ENCODE peak calls at places on chromosomes 12 and 14, in seven cellular contexts. One of them, this sample, is unnamed.

GRCh38 chr14:80356413-80356812 is 145.1 kb upstream of the DIO2 start:
- DNase-seq in psoas muscle: no peak
- DNase-seq in endodermal cell: peak
- DNase-seq in tibial nerve: no peak
- DNase-seq in uterus: no peak
- DNase-seq in CD4-positive, alpha-beta T cell: no peak
- DNase-seq in colonic mucosa: no peak
- DNase-seq in this sample: no peak

GRCh38 chr12:92089559-92089958 is 56.1 kb downstream of the BTG1 start:
- DNase-seq in tibial nerve: no peak
- DNase-seq in CD4-positive, alpha-beta T cell: no peak
- DNase-seq in psoas muscle: no peak
- DNase-seq in uterus: no peak
- DNase-seq in colonic mucosa: no peak
- DNase-seq in endodermal cell: no peak
- DNase-seq in this sample: no peak

GRCh38 chr12:6606331-6607131 is 648 bp downstream of the CHD4 start:
- DNase-seq in colonic mucosa: peak
- DNase-seq in psoas muscle: peak
- DNase-seq in tibial nerve: peak
- DNase-seq in CD4-positive, alpha-beta T cell: peak
- DNase-seq in endodermal cell: peak
- DNase-seq in uterus: peak
- DNase-seq in this sample: peak

GRCh38 chr12:124240493-124240892 is 54.4 kb upstream of the RFLNA start:
- DNase-seq in psoas muscle: no peak
- DNase-seq in tibial nerve: no peak
- DNase-seq in CD4-positive, alpha-beta T cell: no peak
- DNase-seq in uterus: no peak
- DNase-seq in endodermal cell: peak
- DNase-seq in colonic mucosa: peak
- DNase-seq in this sample: no peak

GRCh38 chr14:25431211-25432076 is 381.5 kb upstream of the STXBP6 start:
- DNase-seq in tibial nerve: peak
- DNase-seq in colonic mucosa: peak
- DNase-seq in uterus: no peak
- DNase-seq in psoas muscle: no peak
- DNase-seq in endodermal cell: peak
- DNase-seq in CD4-positive, alpha-beta T cell: no peak
- DNase-seq in this sample: no peak

GRCh38 chr12:96220902-96221301 is 26.7 kb downstream of the ELK3 start:
- DNase-seq in psoas muscle: no peak
- DNase-seq in endodermal cell: peak
- DNase-seq in tibial nerve: no peak
- DNase-seq in uterus: no peak
- DNase-seq in colonic mucosa: no peak
- DNase-seq in CD4-positive, alpha-beta T cell: no peak
- DNase-seq in this sample: no peak

GRCh38 chr12:42094277-42094676 is 50.4 kb downstream of the GXYLT1 start:
- DNase-seq in CD4-positive, alpha-beta T cell: no peak
- DNase-seq in tibial nerve: no peak
- DNase-seq in psoas muscle: no peak
- DNase-seq in uterus: no peak
- DNase-seq in colonic mucosa: no peak
- DNase-seq in endodermal cell: peak
- DNase-seq in this sample: no peak

GRCh38 chr14:35336171-35337073 is 44.2 kb downstream of the PSMA6 start:
- DNase-seq in tibial nerve: peak
- DNase-seq in endodermal cell: peak
- DNase-seq in psoas muscle: peak
- DNase-seq in uterus: peak
- DNase-seq in colonic mucosa: peak
- DNase-seq in CD4-positive, alpha-beta T cell: no peak
- DNase-seq in this sample: peak

GRCh38 chr12:119179335-119180021 is 747 bp downstream of the HSPB8 start:
- DNase-seq in uterus: no peak
- DNase-seq in colonic mucosa: no peak
- DNase-seq in endodermal cell: peak
- DNase-seq in psoas muscle: no peak
- DNase-seq in tibial nerve: peak
- DNase-seq in CD4-positive, alpha-beta T cell: no peak
- DNase-seq in this sample: no peak

GRCh38 chr12:109773384-109774011 is 59.7 kb downstream of the TRPV4 start:
- DNase-seq in CD4-positive, alpha-beta T cell: peak
- DNase-seq in uterus: no peak
- DNase-seq in psoas muscle: peak
- DNase-seq in colonic mucosa: peak
- DNase-seq in tibial nerve: no peak
- DNase-seq in endodermal cell: peak
- DNase-seq in this sample: no peak

GRCh38 chr12:124073636-124074035 is 100.6 kb downstream of the ZNF664 start:
- DNase-seq in uterus: no peak
- DNase-seq in CD4-positive, alpha-beta T cell: no peak
- DNase-seq in tibial nerve: no peak
- DNase-seq in colonic mucosa: no peak
- DNase-seq in endodermal cell: peak
- DNase-seq in psoas muscle: no peak
- DNase-seq in this sample: no peak

GRCh38 chr14:22824711-22825359 is 4.9 kb upstream of the MRPL52 start:
- DNase-seq in endodermal cell: no peak
- DNase-seq in tibial nerve: no peak
- DNase-seq in psoas muscle: no peak
- DNase-seq in uterus: peak
- DNase-seq in CD4-positive, alpha-beta T cell: no peak
- DNase-seq in colonic mucosa: no peak
- DNase-seq in this sample: no peak

GRCh38 chr12:27472604-27473003 is 26.1 kb downstream of the SMCO2 start:
- DNase-seq in tibial nerve: no peak
- DNase-seq in uterus: no peak
- DNase-seq in endodermal cell: no peak
- DNase-seq in colonic mucosa: no peak
- DNase-seq in CD4-positive, alpha-beta T cell: no peak
- DNase-seq in psoas muscle: no peak
- DNase-seq in this sample: no peak

GRCh38 chr14:75184447-75184846 is 8.0 kb upstream of the TMED10 start:
- DNase-seq in psoas muscle: no peak
- DNase-seq in uterus: no peak
- DNase-seq in colonic mucosa: no peak
- DNase-seq in tibial nerve: no peak
- DNase-seq in endodermal cell: no peak
- DNase-seq in CD4-positive, alpha-beta T cell: no peak
- DNase-seq in this sample: no peak

GRCh38 chr12:96136129-96136528 is 58.0 kb upstream of the ELK3 start:
- DNase-seq in endodermal cell: no peak
- DNase-seq in psoas muscle: no peak
- DNase-seq in CD4-positive, alpha-beta T cell: no peak
- DNase-seq in tibial nerve: no peak
- DNase-seq in uterus: no peak
- DNase-seq in colonic mucosa: no peak
- DNase-seq in this sample: no peak

GRCh38 chr14:60171690-60172089 is 6.5 kb upstream of the DHRS7 start:
- DNase-seq in psoas muscle: no peak
- DNase-seq in colonic mucosa: no peak
- DNase-seq in CD4-positive, alpha-beta T cell: no peak
- DNase-seq in tibial nerve: no peak
- DNase-seq in uterus: no peak
- DNase-seq in endodermal cell: no peak
- DNase-seq in this sample: no peak

GRCh38 chr12:82793882-82794281 is 107.2 kb downstream of the TMTC2 start:
- DNase-seq in CD4-positive, alpha-beta T cell: no peak
- DNase-seq in psoas muscle: no peak
- DNase-seq in tibial nerve: no peak
- DNase-seq in endodermal cell: peak
- DNase-seq in uterus: no peak
- DNase-seq in colonic mucosa: no peak
- DNase-seq in this sample: no peak

GRCh38 chr14:23376477-23377200 is at the start of gene CMTM5:
- DNase-seq in tibial nerve: peak
- DNase-seq in CD4-positive, alpha-beta T cell: no peak
- DNase-seq in psoas muscle: no peak
- DNase-seq in endodermal cell: peak
- DNase-seq in colonic mucosa: no peak
- DNase-seq in uterus: no peak
- DNase-seq in this sample: no peak

GRCh38 chr14:98822917-98823316 is 449.1 kb downstream of the BCL11B start:
- DNase-seq in uterus: no peak
- DNase-seq in psoas muscle: no peak
- DNase-seq in CD4-positive, alpha-beta T cell: no peak
- DNase-seq in colonic mucosa: no peak
- DNase-seq in tibial nerve: no peak
- DNase-seq in endodermal cell: no peak
- DNase-seq in this sample: no peak

GRCh38 chr12:11615481-11615880 is 34.0 kb upstream of the ETV6 start:
- DNase-seq in colonic mucosa: no peak
- DNase-seq in psoas muscle: no peak
- DNase-seq in CD4-positive, alpha-beta T cell: no peak
- DNase-seq in endodermal cell: no peak
- DNase-seq in tibial nerve: no peak
- DNase-seq in uterus: no peak
- DNase-seq in this sample: no peak

DNA sequence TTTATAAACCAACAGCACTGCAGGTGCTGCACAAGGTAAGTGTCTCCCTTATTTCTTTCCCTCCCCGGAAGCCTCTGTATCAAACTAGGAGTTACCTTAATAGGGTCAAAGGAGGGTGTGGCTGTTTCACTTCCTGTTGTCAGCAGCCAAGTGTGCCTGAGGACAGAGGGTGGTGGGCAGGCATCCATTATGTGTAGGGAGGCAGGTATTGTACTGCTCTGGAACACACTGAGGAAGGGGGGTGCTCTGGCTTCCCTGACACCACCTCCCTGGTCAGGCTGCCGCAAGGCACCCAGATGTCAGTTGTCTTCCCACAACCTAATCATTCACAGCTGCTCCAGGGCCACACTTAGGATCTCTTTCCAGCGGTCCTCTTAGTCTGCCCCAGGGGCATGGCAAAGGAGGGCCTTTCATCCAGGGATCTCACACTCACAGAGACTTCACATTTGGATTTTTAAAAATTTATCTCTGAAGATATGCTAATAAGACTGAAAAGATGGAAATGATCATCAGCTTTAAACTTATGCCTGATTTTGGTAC is 132.0 kb upstream of the ARHGAP5 start:
- DNase-seq in colonic mucosa: peak
- DNase-seq in CD4-positive, alpha-beta T cell: no peak
- DNase-seq in psoas muscle: no peak
- DNase-seq in tibial nerve: no peak
- DNase-seq in endodermal cell: no peak
- DNase-seq in uterus: no peak
- DNase-seq in this sample: no peak
- H3K27ac ChIP-seq in colonic mucosa: peak
- H3K27ac ChIP-seq in CD4-positive, alpha-beta T cell: no peak
- H3K27ac ChIP-seq in psoas muscle: no peak
- H3K27ac ChIP-seq in tibial nerve: peak
- H3K27ac ChIP-seq in endodermal cell: no peak
- H3K27ac ChIP-seq in uterus: no peak
- H3K27ac ChIP-seq in this sample: no peak

DNA sequence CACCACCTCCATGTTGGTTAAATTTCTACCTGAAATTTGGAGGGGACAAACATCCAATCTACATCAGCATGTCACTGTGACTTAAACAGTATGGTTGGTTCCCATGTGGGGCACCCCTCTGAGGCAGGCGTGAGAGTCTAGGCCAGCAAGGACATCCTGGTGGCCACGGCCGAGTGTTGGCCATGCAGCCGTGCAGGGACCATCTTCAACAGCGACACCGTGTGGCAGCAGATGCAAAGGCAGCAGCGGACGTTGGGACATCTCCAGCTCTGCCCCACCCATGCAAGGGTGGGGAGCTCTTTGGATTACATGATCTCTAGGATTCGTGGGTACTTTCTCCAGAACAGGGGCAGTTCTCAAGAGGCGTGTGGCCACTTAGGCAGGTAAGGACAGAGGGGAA is 49.8 kb downstream of the NOC4L start:
- DNase-seq in psoas muscle: no peak
- DNase-seq in tibial nerve: no peak
- DNase-seq in CD4-positive, alpha-beta T cell: no peak
- DNase-seq in endodermal cell: peak
- DNase-seq in uterus: no peak
- DNase-seq in colonic mucosa: no peak
- DNase-seq in this sample: no peak
- TF ChIP-seq CTCF in psoas muscle: no peak
- TF ChIP-seq CTCF in tibial nerve: no peak
- TF ChIP-seq CTCF in CD4-positive, alpha-beta T cell: no peak
- TF ChIP-seq CTCF in endodermal cell: peak
- TF ChIP-seq CTCF in uterus: no peak
- TF ChIP-seq CTCF in colonic mucosa: no peak
- TF ChIP-seq CTCF in this sample: no peak

DNA sequence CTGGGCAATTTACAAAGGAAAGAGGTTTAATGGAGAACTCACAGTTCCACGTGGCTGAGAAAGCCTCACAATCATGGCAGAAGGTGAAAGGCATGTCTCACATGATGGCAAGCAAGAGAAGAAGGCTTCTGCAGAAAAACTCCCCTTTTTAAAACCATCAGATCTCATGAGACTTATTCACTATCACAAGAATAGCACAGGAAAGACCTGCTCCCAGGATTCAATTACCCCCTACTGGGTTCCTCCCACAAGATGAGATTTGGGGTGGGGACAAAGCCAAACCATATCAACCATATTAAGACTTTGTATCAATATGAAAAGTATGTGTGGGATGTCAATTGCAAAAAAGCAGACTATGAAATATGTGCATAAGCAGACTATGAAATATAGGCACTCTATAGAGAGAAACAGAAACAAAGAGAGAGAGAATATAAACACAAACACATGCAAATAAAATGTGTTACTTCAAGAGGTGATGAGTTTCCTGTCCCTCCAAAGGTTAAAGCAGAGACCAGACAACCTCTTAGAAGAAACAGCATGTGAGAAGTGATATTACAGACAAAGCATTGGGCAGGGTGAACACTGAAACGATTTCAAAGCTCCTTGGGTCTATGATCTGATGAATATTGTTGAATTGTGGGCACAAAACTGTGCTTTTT is 151.2 kb upstream of the KRR1 start:
- DNase-seq in colonic mucosa: no peak
- DNase-seq in CD4-positive, alpha-beta T cell: no peak
- DNase-seq in endodermal cell: no peak
- DNase-seq in uterus: no peak
- DNase-seq in psoas muscle: no peak
- DNase-seq in tibial nerve: no peak
- DNase-seq in this sample: no peak
- H3K27ac ChIP-seq in colonic mucosa: no peak
- H3K27ac ChIP-seq in CD4-positive, alpha-beta T cell: no peak
- H3K27ac ChIP-seq in endodermal cell: no peak
- H3K27ac ChIP-seq in uterus: no peak
- H3K27ac ChIP-seq in psoas muscle: no peak
- H3K27ac ChIP-seq in tibial nerve: no peak
- H3K27ac ChIP-seq in this sample: no peak

DNA sequence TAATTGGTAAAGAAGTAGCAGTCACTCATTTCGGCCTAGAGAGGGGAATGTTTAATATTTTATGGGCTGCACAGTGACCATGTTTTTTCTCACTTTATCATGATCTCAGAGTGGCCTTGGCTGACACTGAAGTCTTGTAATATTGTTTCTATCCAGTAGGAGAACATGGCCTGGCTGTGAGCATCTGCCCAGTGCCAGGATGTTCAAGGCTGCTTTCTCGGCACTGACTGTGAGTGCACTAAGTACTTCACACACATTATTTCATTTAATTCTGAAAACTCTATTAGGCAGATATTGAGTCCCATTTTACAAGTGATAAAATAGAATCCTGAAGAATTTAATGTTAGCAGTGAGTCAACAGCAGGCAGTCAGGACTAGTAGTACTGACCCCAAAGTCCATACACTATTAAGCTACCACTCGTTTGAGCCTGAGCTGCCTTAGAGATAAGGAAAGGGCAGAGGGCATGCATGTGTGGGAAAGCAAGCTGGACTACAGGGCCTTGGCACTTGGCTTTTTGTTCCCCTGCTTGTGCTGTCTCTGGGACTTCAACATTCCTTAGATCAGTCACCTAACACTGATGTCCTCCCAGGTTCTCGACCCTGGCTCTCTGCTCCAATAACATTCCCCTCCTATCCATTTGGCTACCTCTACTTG is 42.2 kb upstream of the APPL2 start:
- DNase-seq in CD4-positive, alpha-beta T cell: no peak
- DNase-seq in colonic mucosa: no peak
- DNase-seq in endodermal cell: no peak
- DNase-seq in tibial nerve: no peak
- DNase-seq in uterus: no peak
- DNase-seq in psoas muscle: no peak
- DNase-seq in this sample: no peak
- TF ChIP-seq CTCF in CD4-positive, alpha-beta T cell: no peak
- TF ChIP-seq CTCF in colonic mucosa: no peak
- TF ChIP-seq CTCF in endodermal cell: peak
- TF ChIP-seq CTCF in tibial nerve: no peak
- TF ChIP-seq CTCF in uterus: no peak
- TF ChIP-seq CTCF in psoas muscle: no peak
- TF ChIP-seq CTCF in this sample: peak